ENCODE peak calls at places on chromosomes 12 and 14, in four cellular contexts. One of them, this sample, is unnamed.
A peak's percentile ranks its signal among the peaks of the same experiment; 100 is the strongest.

GRCh38 chr12:117580718-117581062 is 219.3 kb upstream of the NOS1 start:
- DNase-seq in ELF-1: peak; percentile 70
- DNase-seq in pulmonary artery endothelial cell: no peak
- DNase-seq in ELR: peak; percentile 3
- DNase-seq in this sample: no peak

GRCh38 chr12:59030415-59030814 is 110.1 kb upstream of the LRIG3 start:
- DNase-seq in pulmonary artery endothelial cell: no peak
- DNase-seq in ELF-1: no peak
- DNase-seq in ELR: no peak
- DNase-seq in this sample: no peak

GRCh38 chr12:2115101-2115845 is 62.5 kb downstream of the CACNA1C start:
- DNase-seq in ELF-1: no peak
- DNase-seq in ELR: no peak
- DNase-seq in pulmonary artery endothelial cell: no peak
- DNase-seq in this sample: no peak

GRCh38 chr14:94906577-94906976 is 136.7 kb upstream of the GSC start:
- DNase-seq in ELR: no peak
- DNase-seq in pulmonary artery endothelial cell: no peak
- DNase-seq in ELF-1: no peak
- DNase-seq in this sample: no peak

GRCh38 chr14:64663174-64663573 is 41.0 kb upstream of the PLEKHG3 start:
- DNase-seq in ELF-1: no peak
- DNase-seq in pulmonary artery endothelial cell: no peak
- DNase-seq in ELR: no peak
- DNase-seq in this sample: no peak

GRCh38 chr12:63419119-63419518 is 249.2 kb downstream of the DPY19L2 start:
- DNase-seq in pulmonary artery endothelial cell: no peak
- DNase-seq in ELF-1: peak; percentile 26
- DNase-seq in ELR: peak; percentile 52
- DNase-seq in this sample: no peak

GRCh38 chr12:79982371-79983062 is 47.6 kb upstream of the PPP1R12A start:
- DNase-seq in pulmonary artery endothelial cell: no peak
- DNase-seq in ELR: no peak
- DNase-seq in ELF-1: no peak
- DNase-seq in this sample: no peak

GRCh38 chr12:84804691-84805473 is 107.7 kb downstream of the SLC6A15 start:
- DNase-seq in ELR: no peak
- DNase-seq in pulmonary artery endothelial cell: no peak
- DNase-seq in ELF-1: no peak
- DNase-seq in this sample: no peak

GRCh38 chr12:46395308-46395707 is 22.7 kb upstream of the SLC38A2 start:
- DNase-seq in pulmonary artery endothelial cell: no peak
- DNase-seq in ELR: no peak
- DNase-seq in ELF-1: no peak
- DNase-seq in this sample: no peak

GRCh38 chr12:104662203-104662602 is 205.5 kb downstream of the CHST11 start:
- DNase-seq in ELR: no peak
- DNase-seq in pulmonary artery endothelial cell: no peak
- DNase-seq in ELF-1: no peak
- DNase-seq in this sample: no peak

GRCh38 chr12:7503686-7504085 is at the start of gene CD163:
- DNase-seq in ELF-1: no peak
- DNase-seq in pulmonary artery endothelial cell: no peak
- DNase-seq in ELR: no peak
- DNase-seq in this sample: no peak

GRCh38 chr12:95767703-95768102 is 22.9 kb downstream of the NTN4 start:
- DNase-seq in ELR: peak; percentile 28
- DNase-seq in pulmonary artery endothelial cell: no peak
- DNase-seq in ELF-1: no peak
- DNase-seq in this sample: no peak

GRCh38 chr12:48973992-48974673 is 2.6 kb upstream of the WNT10B start:
- DNase-seq in ELF-1: peak; percentile 84
- DNase-seq in pulmonary artery endothelial cell: no peak
- DNase-seq in ELR: peak; percentile 47
- DNase-seq in this sample: no peak

GRCh38 chr12:41014643-41015020 is 173.5 kb upstream of the PDZRN4 start:
- DNase-seq in ELR: no peak
- DNase-seq in pulmonary artery endothelial cell: peak; percentile 41
- DNase-seq in ELF-1: no peak
- DNase-seq in this sample: no peak

GRCh38 chr14:67569651-67570290 is 30.3 kb downstream of the PIGH start:
- DNase-seq in pulmonary artery endothelial cell: no peak
- DNase-seq in ELR: no peak
- DNase-seq in ELF-1: no peak
- DNase-seq in this sample: no peak

This sample was measured in smooth muscle cell of the brain vasculature.